ENCODE peak calls at places on chromosomes 3 and 15, in five cellular contexts. S, J, W, G and U are unnamed samples.

GRCh38 chr3:171574556-171575240 is 114.5 kb upstream of the TNIK start:
- DNase-seq in G (no peak), J (no peak), S (no peak), W (no peak), U (no peak)

GRCh38 chr3:45480218-45480617 is 91.8 kb downstream of the LARS2 start:
- DNase-seq in J (no peak), G (no peak), S (no peak), W (no peak), U (no peak)

GRCh38 chr15:31298707-31299172 is 27.9 kb upstream of the KLF13 start:
- DNase-seq in J (peak), G (no peak), W (no peak), S (no peak), U (peak)

GRCh38 chr15:90315276-90315982 is 36.7 kb upstream of the ZNF774 start:
- DNase-seq in G (peak), J (no peak), S (peak), W (peak), U (no peak)

GRCh38 chr3:108487439-108487838 is 23.0 kb downstream of the MYH15 start:
- DNase-seq in J (no peak), S (no peak), G (no peak), W (no peak), U (no peak)

GRCh38 chr3:50275160-50275995 is 3.5 kb upstream of the LSMEM2 start:
- DNase-seq in J (no peak), S (no peak), G (no peak), W (no peak), U (no peak)

GRCh38 chr3:32438596-32439344 is 47.1 kb downstream of the CMTM7 start:
- DNase-seq in G (no peak), J (no peak), S (no peak), W (no peak), U (no peak)

GRCh38 chr15:96361309-96362000 is 31.0 kb downstream of the NR2F2 start:
- DNase-seq in J (no peak), W (no peak), G (no peak), S (no peak), U (no peak)

GRCh38 chr15:67080900-67081431 is 15.6 kb downstream of the SMAD3 start:
- DNase-seq in S (peak), J (no peak), G (peak), W (no peak), U (peak)

GRCh38 chr3:144843099-144843498 is 871.5 kb downstream of the DIPK2A start:
- DNase-seq in W (no peak), G (no peak), J (no peak), S (no peak), U (no peak)

GRCh38 chr15:38864827-38865604 is 300.4 kb upstream of the RASGRP1 start:
- DNase-seq in S (no peak), G (peak), J (no peak), W (peak), U (no peak)

GRCh38 chr15:89365457-89366055 is 30.9 kb upstream of the POLG start:
- DNase-seq in G (no peak), J (no peak), W (no peak), S (no peak), U (no peak)

GRCh38 chr3:61560452-61561373 is 658 bp upstream of the PTPRG start:
- DNase-seq in W (peak), J (peak), G (peak), S (peak), U (peak)
- TF ChIP-seq POLR2A in W (no peak), J (no peak), G (no peak), S (no peak), U (peak)

GRCh38 chr3:71011565-71012287 is 571.8 kb downstream of the FOXP1 start:
- DNase-seq in W (no peak), J (no peak), G (no peak), S (no peak), U (no peak)
- H3K27ac ChIP-seq in W (no peak), J (peak), G (peak), S (no peak), U (peak)

GRCh38 chr3:148991219-148992026 is at the start of gene GYG1:
- DNase-seq in S (peak), J (peak), G (peak), W (peak), U (peak)
- TF ChIP-seq POLR2A in S (peak), J (peak), G (peak), W (peak), U (peak)

DNA sequence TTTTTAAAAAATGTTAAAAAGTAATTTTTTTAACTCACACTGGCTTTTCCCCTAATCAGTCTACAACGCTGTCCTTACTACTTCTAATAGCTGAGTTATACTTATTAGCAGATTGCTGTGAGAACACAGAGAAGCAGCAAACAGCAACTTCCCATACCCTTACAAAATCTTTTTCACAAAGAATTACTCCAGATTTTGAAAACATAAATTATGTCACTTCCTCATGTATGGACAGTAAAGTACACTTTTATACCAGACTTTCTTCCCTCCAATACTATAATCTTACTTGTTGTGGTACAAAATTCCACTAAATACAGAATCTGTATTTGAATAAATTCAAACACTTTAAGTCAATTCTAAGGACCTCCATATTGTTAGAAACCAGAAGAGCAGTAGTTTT is 2.1 kb downstream of the PHC3 start:
- DNase-seq in J (no peak), S (no peak), W (no peak), G (no peak), U (no peak)
- H3K27ac ChIP-seq in J (peak), S (peak), W (no peak), G (no peak), U (peak)